ENCODE peak calls at places on chromosomes 2 and 18, in seven cellular contexts. M, D, G, K, I, H and V are unnamed samples.

GRCh38 chr18:57352761-57353136 is 392 bp downstream of the ST8SIA3 start:
- DNase-seq in M (no peak), D (no peak), G (no peak), K (no peak), I (no peak), H (no peak), V (no peak)

GRCh38 chr2:121613774-121614173 is 35.5 kb downstream of the CLASP1 start:
- DNase-seq in M (no peak), D (no peak), G (no peak), K (no peak), I (peak; percentile 17), H (no peak), V (no peak)

GRCh38 chr18:54173980-54174611 is 50.4 kb downstream of the MBD2 start:
- DNase-seq in M (no peak), D (no peak), G (no peak), K (no peak), I (no peak), H (no peak), V (no peak)

GRCh38 chr2:239026711-239027430 is 179.0 kb downstream of the TWIST2 start:
- DNase-seq in M (no peak), D (no peak), G (no peak), K (no peak), I (no peak), H (no peak), V (no peak)

GRCh38 chr2:192669505-192670082 is 474.9 kb upstream of the TMEFF2 start:
- DNase-seq in M (no peak), D (no peak), G (no peak), K (no peak), I (no peak), H (no peak), V (no peak)

GRCh38 chr2:234033174-234033573 is 17.3 kb upstream of the SPP2 start:
- DNase-seq in M (no peak), D (no peak), G (no peak), K (no peak), I (peak; percentile 10), H (no peak), V (no peak)

GRCh38 chr2:89850881-89851582 is 1159.6 kb downstream of the RPIA start:
- DNase-seq in M (no peak), D (no peak), G (no peak), K (no peak), I (no peak), H (no peak), V (no peak)

GRCh38 chr18:50190236-50190635 is 4.7 kb downstream of the MYO5B start:
- DNase-seq in M (no peak), D (no peak), G (no peak), K (no peak), I (peak; percentile 26), H (no peak), V (no peak)

GRCh38 chr2:215003001-215003400 is 135.4 kb downstream of the ABCA12 start:
- DNase-seq in M (peak; percentile 46), D (no peak), G (no peak), K (no peak), I (peak; percentile 4), H (no peak), V (no peak)

GRCh38 chr2:67626656-67627055 is 229.5 kb downstream of the ETAA1 start:
- DNase-seq in M (no peak), D (no peak), G (no peak), K (no peak), I (peak; percentile 65), H (no peak), V (no peak)

GRCh38 chr2:168009900-168010299 is 237.5 kb downstream of the STK39 start:
- DNase-seq in M (no peak), D (no peak), G (no peak), K (no peak), I (no peak), H (no peak), V (no peak)

GRCh38 chr2:109447251-109447661 is 166.5 kb downstream of the SEPTIN10 start:
- DNase-seq in M (peak; percentile 14), D (peak; percentile 97), G (no peak), K (no peak), I (peak; percentile 99), H (no peak), V (no peak)

GRCh38 chr2:168583710-168584521 is 127.8 kb downstream of the CERS6 start:
- DNase-seq in M (no peak), D (no peak), G (peak; percentile 20), K (peak; percentile 30), I (peak; percentile 78), H (peak; percentile 15), V (peak; percentile 69)

GRCh38 chr2:45532171-45532570 is 78.9 kb downstream of the SRBD1 start:
- DNase-seq in M (no peak), D (no peak), G (no peak), K (no peak), I (no peak), H (no peak), V (no peak)

GRCh38 chr18:2606335-2606734 is 35.0 kb downstream of the NDC80 start:
- DNase-seq in M (no peak), D (no peak), G (no peak), K (no peak), I (peak; percentile 41), H (no peak), V (no peak)

GRCh38 chr18:28159055-28159454 is 17.9 kb downstream of the CDH2 start:
- DNase-seq in M (no peak), D (no peak), G (no peak), K (no peak), I (no peak), H (no peak), V (no peak)

GRCh38 chr2:232527905-232528470 is 2.0 kb downstream of the CHRND start:
- DNase-seq in M (no peak), D (no peak), G (no peak), K (no peak), I (no peak), H (no peak), V (no peak)

GRCh38 chr2:166786707-166787106 is 101.6 kb upstream of the XIRP2 start:
- DNase-seq in M (no peak), D (no peak), G (no peak), K (no peak), I (no peak), H (no peak), V (no peak)

GRCh38 chr2:226115102-226115831 is 684.4 kb downstream of the IRS1 start:
- DNase-seq in M (no peak), D (peak; percentile 95), G (no peak), K (peak; percentile 94), I (peak; percentile 99), H (no peak), V (no peak)